ENCODE peak calls at places on chromosomes 12 and 14, in five cellular contexts. One of them, this sample, is unnamed.

GRCh38 chr14:56211844-56212243 is 93.6 kb downstream of the PELI2 start:
- DNase-seq in A549: no peak
- DNase-seq in sigmoid colon: no peak
- DNase-seq in ovary: no peak
- DNase-seq in esophagus muscularis mucosa: no peak
- DNase-seq in this sample: no peak

GRCh38 chr12:54357802-54358619 is 6.3 kb downstream of the GPR84 start:
- DNase-seq in esophagus muscularis mucosa: no peak
- DNase-seq in ovary: no peak
- DNase-seq in A549: no peak
- DNase-seq in sigmoid colon: no peak
- DNase-seq in this sample: peak

GRCh38 chr12:113860059-113860820 is 105.9 kb downstream of the RBM19 start:
- DNase-seq in esophagus muscularis mucosa: no peak
- DNase-seq in A549: no peak
- DNase-seq in sigmoid colon: no peak
- DNase-seq in ovary: no peak
- DNase-seq in this sample: no peak

GRCh38 chr12:33187409-33187808 is 252.2 kb downstream of the SYT10 start:
- DNase-seq in A549: no peak
- DNase-seq in ovary: no peak
- DNase-seq in esophagus muscularis mucosa: no peak
- DNase-seq in sigmoid colon: no peak
- DNase-seq in this sample: no peak

GRCh38 chr14:104800600-104801283 is at the start of gene ZBTB42:
- DNase-seq in ovary: peak
- DNase-seq in sigmoid colon: peak
- DNase-seq in A549: no peak
- DNase-seq in esophagus muscularis mucosa: peak
- DNase-seq in this sample: peak

GRCh38 chr12:85775071-85775470 is 61.1 kb downstream of the RASSF9 start:
- DNase-seq in A549: no peak
- DNase-seq in ovary: no peak
- DNase-seq in sigmoid colon: no peak
- DNase-seq in esophagus muscularis mucosa: no peak
- DNase-seq in this sample: no peak

GRCh38 chr12:52197371-52198231 is 5.8 kb upstream of the KRT80 start:
- DNase-seq in sigmoid colon: peak
- DNase-seq in ovary: no peak
- DNase-seq in A549: no peak
- DNase-seq in esophagus muscularis mucosa: no peak
- DNase-seq in this sample: no peak

GRCh38 chr12:57479376-57480115 is at the start of gene ARHGAP9:
- DNase-seq in ovary: no peak
- DNase-seq in esophagus muscularis mucosa: no peak
- DNase-seq in sigmoid colon: no peak
- DNase-seq in A549: no peak
- DNase-seq in this sample: no peak

GRCh38 chr12:64412458-64412857 is 8.3 kb downstream of the XPOT start:
- DNase-seq in A549: no peak
- DNase-seq in sigmoid colon: no peak
- DNase-seq in ovary: no peak
- DNase-seq in esophagus muscularis mucosa: no peak
- DNase-seq in this sample: no peak

GRCh38 chr14:70069186-70069585 is 119.6 kb downstream of the SLC8A3 start:
- DNase-seq in A549: no peak
- DNase-seq in esophagus muscularis mucosa: no peak
- DNase-seq in sigmoid colon: no peak
- DNase-seq in ovary: no peak
- DNase-seq in this sample: no peak

GRCh38 chr14:105863296-105864108 is 337.1 kb downstream of the TMEM121 start:
- DNase-seq in sigmoid colon: peak
- DNase-seq in A549: no peak
- DNase-seq in ovary: peak
- DNase-seq in esophagus muscularis mucosa: no peak
- DNase-seq in this sample: peak

GRCh38 chr12:10213168-10214130 is 772 bp downstream of the GABARAPL1 start:
- DNase-seq in ovary: peak
- DNase-seq in sigmoid colon: peak
- DNase-seq in A549: peak
- DNase-seq in esophagus muscularis mucosa: peak
- DNase-seq in this sample: peak

GRCh38 chr14:95356245-95356850 is 36.6 kb upstream of the CLMN start:
- DNase-seq in A549: no peak
- DNase-seq in esophagus muscularis mucosa: no peak
- DNase-seq in sigmoid colon: no peak
- DNase-seq in ovary: no peak
- DNase-seq in this sample: no peak

GRCh38 chr14:72906316-72906715 is 12.4 kb upstream of the DPF3 start:
- DNase-seq in sigmoid colon: no peak
- DNase-seq in esophagus muscularis mucosa: no peak
- DNase-seq in ovary: no peak
- DNase-seq in A549: no peak
- DNase-seq in this sample: no peak

GRCh38 chr12:19967486-19967885 is 400.9 kb upstream of the PDE3A start:
- DNase-seq in ovary: no peak
- DNase-seq in sigmoid colon: no peak
- DNase-seq in A549: peak
- DNase-seq in esophagus muscularis mucosa: no peak
- DNase-seq in this sample: no peak

DNA sequence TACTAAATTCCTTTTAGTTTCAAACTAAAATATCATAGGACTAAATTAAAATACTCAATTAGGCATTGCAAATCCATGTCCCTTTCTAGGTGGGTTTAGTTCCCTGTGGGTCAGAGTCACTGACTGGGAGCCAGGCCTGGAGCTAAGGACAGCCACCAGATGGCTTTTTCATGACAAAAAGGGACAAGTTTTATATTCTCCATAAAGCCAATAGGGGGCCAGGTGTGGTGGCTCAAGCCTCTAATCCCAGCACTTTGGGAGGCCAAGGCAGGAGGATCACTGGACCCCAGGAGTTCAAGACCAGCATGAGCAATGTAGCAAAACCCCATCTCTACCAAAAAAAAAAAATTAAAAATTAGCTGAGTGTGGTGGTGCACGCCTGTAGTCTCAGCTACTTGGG is 35.4 kb upstream of the EIF5 start:
- DNase-seq in A549: peak
- DNase-seq in esophagus muscularis mucosa: no peak
- DNase-seq in ovary: no peak
- DNase-seq in sigmoid colon: no peak
- DNase-seq in this sample: no peak
- TF ChIP-seq POLR2A in A549: no peak
- TF ChIP-seq POLR2A in esophagus muscularis mucosa: no peak
- TF ChIP-seq POLR2A in ovary: no peak
- TF ChIP-seq POLR2A in sigmoid colon: no peak
- TF ChIP-seq POLR2A in this sample: no peak

GRCh38 chr14:74324945-74325361 is 22.2 kb upstream of the ABCD4 start:
- DNase-seq in esophagus muscularis mucosa: no peak
- DNase-seq in ovary: no peak
- DNase-seq in A549: peak
- DNase-seq in sigmoid colon: no peak
- DNase-seq in this sample: no peak
- TF ChIP-seq CTCF in esophagus muscularis mucosa: no peak
- TF ChIP-seq CTCF in ovary: no peak
- TF ChIP-seq CTCF in A549: peak
- TF ChIP-seq CTCF in sigmoid colon: no peak
- TF ChIP-seq CTCF in this sample: peak

DNA sequence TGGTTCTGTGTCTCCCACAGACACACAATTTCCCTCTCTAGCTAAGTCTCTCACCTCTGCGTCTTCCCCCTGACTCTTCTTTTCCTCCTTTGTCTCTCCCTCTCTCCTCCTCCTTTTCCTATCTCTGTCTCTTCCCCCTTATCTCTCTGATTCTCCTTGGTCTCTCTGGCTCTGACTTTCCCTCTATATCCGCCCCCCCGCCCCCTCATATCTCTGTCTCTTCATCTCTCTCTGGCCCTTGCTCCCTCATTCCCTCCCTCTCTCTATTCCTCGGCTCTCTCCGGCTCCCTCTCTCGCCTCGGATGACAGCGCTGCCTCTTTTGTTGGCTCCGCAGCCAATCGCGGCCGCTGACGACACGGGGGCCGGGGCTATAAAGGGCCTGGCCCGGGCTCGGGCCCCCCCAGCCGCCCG is at the start of gene GDF11:
- DNase-seq in sigmoid colon: peak
- DNase-seq in A549: peak
- DNase-seq in ovary: peak
- DNase-seq in esophagus muscularis mucosa: no peak
- DNase-seq in this sample: peak
- TF ChIP-seq EP300 in sigmoid colon: no peak
- TF ChIP-seq EP300 in A549: no peak
- TF ChIP-seq EP300 in ovary: no peak
- TF ChIP-seq EP300 in esophagus muscularis mucosa: no peak
- TF ChIP-seq EP300 in this sample: no peak

DNA sequence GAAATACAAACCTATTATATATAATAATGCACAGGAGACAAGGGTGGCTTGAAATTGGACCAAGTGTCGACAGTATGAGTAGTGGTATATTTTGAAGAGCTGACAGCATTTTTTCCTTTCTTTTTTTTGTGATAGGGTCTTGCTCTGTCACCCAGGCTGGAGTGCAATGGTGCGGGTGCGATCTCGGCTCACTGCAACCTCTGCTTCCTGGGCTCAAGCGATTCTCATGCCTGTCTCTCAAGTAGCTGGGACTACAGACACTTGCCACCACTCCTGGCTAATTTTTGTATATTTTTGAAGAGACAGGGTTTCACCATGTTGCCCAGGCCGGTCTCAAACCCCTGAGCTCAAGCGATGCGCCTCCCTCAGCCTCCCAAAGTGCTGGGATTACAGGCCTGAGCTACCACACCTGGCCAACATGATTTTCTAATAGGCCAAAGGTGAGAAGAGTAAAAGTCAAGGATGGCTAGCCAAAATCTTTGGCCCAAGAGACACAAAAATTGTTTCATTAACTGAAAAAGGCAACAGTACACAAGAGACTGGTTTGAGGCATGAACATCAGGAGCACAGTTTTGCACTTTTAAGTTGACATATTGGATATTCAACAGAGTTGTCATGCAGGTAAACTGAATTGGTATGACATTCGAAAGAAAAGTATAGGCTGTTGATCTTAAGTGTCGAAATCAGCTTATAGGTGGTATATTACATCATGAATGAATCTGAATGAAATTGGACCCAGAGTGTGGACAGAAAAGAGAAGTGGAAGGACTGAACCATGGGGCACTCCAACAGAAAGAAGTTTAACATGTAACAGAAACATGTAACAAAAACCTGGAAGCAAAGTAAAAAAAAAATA is 12.5 kb downstream of the HNRNPC start:
- DNase-seq in esophagus muscularis mucosa: no peak
- DNase-seq in ovary: no peak
- DNase-seq in A549: no peak
- DNase-seq in sigmoid colon: no peak
- DNase-seq in this sample: no peak
- TF ChIP-seq POLR2A in esophagus muscularis mucosa: no peak
- TF ChIP-seq POLR2A in ovary: no peak
- TF ChIP-seq POLR2A in A549: no peak
- TF ChIP-seq POLR2A in sigmoid colon: no peak
- TF ChIP-seq POLR2A in this sample: no peak

GRCh38 chr14:100898935-100899840 is 4.3 kb downstream of the RTL1 start:
- DNase-seq in A549: no peak
- DNase-seq in sigmoid colon: peak
- DNase-seq in ovary: peak
- DNase-seq in esophagus muscularis mucosa: peak
- DNase-seq in this sample: no peak

GRCh38 chr14:100900837-100901390 is 2.6 kb downstream of the RTL1 start:
- DNase-seq in ovary: no peak
- DNase-seq in A549: peak
- DNase-seq in esophagus muscularis mucosa: peak
- DNase-seq in sigmoid colon: peak
- DNase-seq in this sample: peak

GRCh38 chr14:100901391-100902183 is 1.9 kb downstream of the RTL1 start:
- DNase-seq in esophagus muscularis mucosa: peak
- DNase-seq in ovary: no peak
- DNase-seq in A549: no peak
- DNase-seq in sigmoid colon: peak
- DNase-seq in this sample: no peak

GRCh38 chr14:100898465-100898864 is 5.1 kb downstream of the RTL1 start:
- DNase-seq in sigmoid colon: peak
- DNase-seq in ovary: no peak
- DNase-seq in esophagus muscularis mucosa: no peak
- DNase-seq in A549: no peak
- DNase-seq in this sample: no peak

DNA sequence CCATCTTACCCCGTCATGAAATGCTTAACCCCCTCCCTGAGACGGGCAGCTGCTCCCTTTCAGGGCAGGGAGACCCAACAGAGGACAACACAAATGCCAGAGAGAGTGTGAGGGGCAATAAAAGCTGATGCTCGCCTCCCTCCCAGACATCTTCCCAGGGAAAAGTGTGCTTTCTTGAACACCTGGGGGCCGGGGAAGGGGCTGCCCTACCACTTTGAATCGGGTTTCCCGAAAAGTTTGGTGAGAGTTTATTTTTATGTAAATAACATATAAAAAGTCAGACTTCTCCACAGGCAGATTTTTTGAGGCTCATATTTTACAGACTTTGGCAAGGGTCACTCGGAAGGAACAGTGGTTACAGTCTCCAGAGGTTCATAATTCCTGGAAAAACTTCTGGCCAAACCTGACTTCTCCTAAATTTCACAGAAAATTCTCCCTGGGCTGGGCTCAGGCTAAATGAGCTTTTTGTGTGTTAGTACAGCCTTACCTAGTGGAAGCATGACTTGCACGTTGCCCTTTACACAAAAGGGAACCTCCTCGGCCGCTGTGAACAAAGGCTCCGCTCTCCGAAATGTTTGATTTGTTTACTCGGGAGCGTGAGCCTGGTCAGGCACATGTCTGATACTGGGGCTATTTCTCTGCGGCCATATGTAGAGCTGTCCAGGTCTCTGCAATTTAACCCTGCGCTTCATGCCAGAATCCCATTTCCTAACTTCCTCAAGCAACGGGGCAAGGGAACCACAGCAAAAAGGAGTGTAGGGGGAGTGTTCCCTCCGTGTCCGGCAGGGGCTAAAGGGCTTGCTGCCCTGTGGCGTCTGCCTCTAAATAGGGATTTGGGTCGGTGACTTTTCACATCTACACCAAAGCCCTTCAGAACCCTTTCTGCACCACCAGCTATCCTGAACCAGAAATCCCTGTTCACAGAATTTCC is 3.4 kb downstream of the RTL1 start:
- DNase-seq in A549: no peak
- DNase-seq in ovary: peak
- DNase-seq in sigmoid colon: peak
- DNase-seq in esophagus muscularis mucosa: peak
- DNase-seq in this sample: no peak
- TF ChIP-seq CTCF in A549: no peak
- TF ChIP-seq CTCF in ovary: no peak
- TF ChIP-seq CTCF in sigmoid colon: no peak
- TF ChIP-seq CTCF in esophagus muscularis mucosa: no peak
- TF ChIP-seq CTCF in this sample: no peak

GRCh38 chr12:70645494-70646317 is 8.5 kb upstream of the PTPRB start:
- DNase-seq in A549: peak
- DNase-seq in ovary: no peak
- DNase-seq in esophagus muscularis mucosa: no peak
- DNase-seq in sigmoid colon: no peak
- DNase-seq in this sample: peak
- TF ChIP-seq EP300 in A549: peak
- TF ChIP-seq EP300 in ovary: no peak
- TF ChIP-seq EP300 in esophagus muscularis mucosa: no peak
- TF ChIP-seq EP300 in sigmoid colon: no peak
- TF ChIP-seq EP300 in this sample: no peak